ENCODE peak calls at places on chromosomes 2 and 18, in five cellular contexts. M, E, W, D and J are unnamed samples.

GRCh38 chr2:227324671-227325055 is 388 bp upstream of the MFF start:
- DNase-seq in E (no peak), D (no peak), W (no peak), M (no peak), J (no peak)

GRCh38 chr2:227477291-227477690 is 5.3 kb downstream of the AGFG1 start:
- DNase-seq in E (peak), M (no peak), D (peak), W (peak), J (no peak)

GRCh38 chr2:239274391-239275001 is 126.3 kb downstream of the HDAC4 start:
- DNase-seq in D (peak), W (peak), M (peak), E (peak), J (peak)

GRCh38 chr2:197863744-197864143 is 59.4 kb downstream of the PLCL1 start:
- DNase-seq in D (no peak), W (no peak), E (no peak), M (no peak), J (no peak)

GRCh38 chr2:191030521-191031154 is 16.7 kb upstream of the STAT1 start:
- DNase-seq in W (peak), E (peak), D (peak), M (peak), J (no peak)

GRCh38 chr2:209566250-209566649 is 142.4 kb downstream of the MAP2 start:
- DNase-seq in W (no peak), E (no peak), D (no peak), M (no peak), J (no peak)

GRCh38 chr2:43714164-43714563 is 37.9 kb upstream of the C1GALT1C1L start:
- DNase-seq in D (no peak), W (peak), E (peak), M (no peak), J (no peak)

GRCh38 chr18:75088622-75089211 is 120.2 kb downstream of the PTGR3 start:
- DNase-seq in W (no peak), E (no peak), M (no peak), D (no peak), J (no peak)

GRCh38 chr2:200159829-200160781 is 146.4 kb upstream of the SPATS2L start:
- DNase-seq in E (no peak), M (no peak), W (peak), D (peak), J (no peak)

GRCh38 chr2:233989221-233989620 is 61.3 kb upstream of the SPP2 start:
- DNase-seq in E (no peak), D (no peak), M (no peak), W (no peak), J (no peak)

GRCh38 chr2:169735623-169736022 is 2.0 kb downstream of the KLHL23 start:
- DNase-seq in M (no peak), D (no peak), W (no peak), E (no peak), J (no peak)

GRCh38 chr2:208618220-208618619 is 211.6 kb downstream of the PTH2R start:
- DNase-seq in W (no peak), E (no peak), M (no peak), D (no peak), J (no peak)

GRCh38 chr2:175074478-175074877 is 69.3 kb upstream of the CHN1 start:
- DNase-seq in M (no peak), E (no peak), D (no peak), W (no peak), J (no peak)

GRCh38 chr18:6781846-6782245 is 52.3 kb downstream of the ARHGAP28 start:
- DNase-seq in M (no peak), D (peak), W (peak), E (peak), J (no peak)

GRCh38 chr2:38154395-38154794 is 78.4 kb upstream of the CYP1B1 start:
- DNase-seq in E (peak), D (no peak), W (no peak), M (no peak), J (no peak)

GRCh38 chr2:31294230-31294629 is 60.3 kb downstream of the EHD3 start:
- DNase-seq in D (no peak), E (no peak), W (no peak), M (no peak), J (no peak)

GRCh38 chr2:191612496-191612895 is 65.4 kb upstream of the NABP1 start:
- DNase-seq in D (peak), M (no peak), W (peak), E (peak), J (peak)

GRCh38 chr2:144553379-144553778 is 33.5 kb upstream of the ZEB2 start:
- DNase-seq in W (peak), M (no peak), E (peak), D (peak), J (peak)

GRCh38 chr2:216519154-216519762 is 20.6 kb downstream of the RPL37A start:
- DNase-seq in W (peak), M (peak), D (peak), E (peak), J (peak)

GRCh38 chr2:164203131-164203530 is 418.2 kb downstream of the GRB14 start:
- DNase-seq in W (no peak), E (no peak), D (no peak), M (no peak), J (no peak)

GRCh38 chr2:36459725-36460137 is 104.2 kb downstream of the CRIM1 start:
- DNase-seq in W (peak), D (no peak), M (no peak), E (peak), J (no peak)

GRCh38 chr2:12510070-12510469 is 206.7 kb upstream of the TRIB2 start:
- DNase-seq in W (no peak), D (no peak), M (no peak), E (no peak), J (no peak)